ENCODE peak calls at places on chromosome 1, in four cellular contexts. O is stomach, R is ovary, X is K562. C is an unnamed sample.

GRCh38 chr1:23800396-23801337 is at the start of gene GALE:
- DNase-seq in O (peak), R (peak), X (peak), C (peak)

GRCh38 chr1:12447301-12447700 is 170.7 kb downstream of the DHRS3 start:
- DNase-seq in O (no peak), R (no peak), X (no peak), C (no peak)

GRCh38 chr1:19448491-19449439 is 36.6 kb downstream of the CAPZB start:
- DNase-seq in O (no peak), R (no peak), X (no peak), C (peak)

GRCh38 chr1:234592240-234592639 is 17.7 kb downstream of the IRF2BP2 start:
- DNase-seq in O (no peak), R (no peak), X (no peak), C (no peak)

GRCh38 chr1:245332513-245332912 is 177.7 kb downstream of the KIF26B start:
- DNase-seq in O (no peak), R (no peak), X (no peak), C (no peak)

GRCh38 chr1:910881-911721 is 12.6 kb upstream of the SAMD11 start:
- DNase-seq in O (peak), R (peak), X (peak), C (peak)

GRCh38 chr1:116667577-116668105 is at the start of gene IGSF3:
- DNase-seq in O (peak), R (peak), X (peak), C (peak)

GRCh38 chr1:151710187-151710586 is 6.4 kb downstream of the CELF3 start:
- DNase-seq in O (no peak), R (no peak), X (peak), C (no peak)

GRCh38 chr1:84253891-84254290 is 47.6 kb upstream of the SAMD13 start:
- DNase-seq in O (peak), R (no peak), X (no peak), C (peak)

GRCh38 chr1:21490774-21491482 is 18.3 kb upstream of the ALPL start:
- DNase-seq in O (no peak), R (no peak), X (peak), C (no peak)

GRCh38 chr1:192913683-192914082 is 104.8 kb downstream of the RGS2 start:
- DNase-seq in O (no peak), R (peak), X (no peak), C (no peak)

GRCh38 chr1:158039380-158039779 is 45.9 kb downstream of the KIRREL1 start:
- DNase-seq in O (no peak), R (no peak), X (no peak), C (no peak)

GRCh38 chr1:45282346-45282745 is 44.3 kb upstream of the HPDL start:
- DNase-seq in O (no peak), R (no peak), X (no peak), C (no peak)

GRCh38 chr1:11279152-11279551 is 6.2 kb downstream of the UBIAD1 start:
- DNase-seq in O (no peak), R (no peak), X (peak), C (no peak)

GRCh38 chr1:155008015-155008941 is 5.7 kb downstream of the ZBTB7B start:
- DNase-seq in O (no peak), R (no peak), X (peak), C (no peak)

GRCh38 chr1:235455806-235456205 is 48.4 kb downstream of the B3GALNT2 start:
- DNase-seq in O (no peak), R (no peak), X (no peak), C (no peak)

GRCh38 chr1:53145942-53146708 is 3.7 kb upstream of the SLC1A7 start:
- DNase-seq in O (peak), R (peak), X (peak), C (peak)

GRCh38 chr1:232377494-232377770 is 252.5 kb downstream of the SIPA1L2 start:
- DNase-seq in O (no peak), R (no peak), X (no peak), C (peak)

GRCh38 chr1:229440821-229441537 is 7.1 kb upstream of the ACTA1 start:
- DNase-seq in O (no peak), R (no peak), X (no peak), C (no peak)

GRCh38 chr1:248828845-248829244 is 3.1 kb upstream of the SH3BP5L start:
- DNase-seq in O (no peak), R (no peak), X (peak), C (no peak)

GRCh38 chr1:214525535-214526019 is 25.8 kb downstream of the PTPN14 start:
- DNase-seq in O (no peak), R (no peak), X (no peak), C (no peak)

GRCh38 chr1:50978852-50979781 is 9.1 kb downstream of the CDKN2C start:
- DNase-seq in O (no peak), R (no peak), X (peak), C (no peak)

GRCh38 chr1:161725888-161726630 is 4.7 kb downstream of the FCRLB start:
- DNase-seq in O (peak), R (peak), X (peak), C (peak)

GRCh38 chr1:240033406-240033805 is 58.3 kb upstream of the FMN2 start:
- DNase-seq in O (no peak), R (no peak), X (no peak), C (no peak)

GRCh38 chr1:15151377-15151806 is 2.2 kb upstream of the TMEM51 start:
- DNase-seq in O (no peak), R (no peak), X (no peak), C (no peak)

GRCh38 chr1:15148975-15149374 is 4.6 kb upstream of the TMEM51 start:
- DNase-seq in O (no peak), R (no peak), X (no peak), C (no peak)

GRCh38 chr1:15151871-15152270 is 1.7 kb upstream of the TMEM51 start:
- DNase-seq in O (no peak), R (no peak), X (no peak), C (no peak)

GRCh38 chr1:15148475-15148874 is 5.1 kb upstream of the TMEM51 start:
- DNase-seq in O (no peak), R (no peak), X (no peak), C (no peak)

DNA sequence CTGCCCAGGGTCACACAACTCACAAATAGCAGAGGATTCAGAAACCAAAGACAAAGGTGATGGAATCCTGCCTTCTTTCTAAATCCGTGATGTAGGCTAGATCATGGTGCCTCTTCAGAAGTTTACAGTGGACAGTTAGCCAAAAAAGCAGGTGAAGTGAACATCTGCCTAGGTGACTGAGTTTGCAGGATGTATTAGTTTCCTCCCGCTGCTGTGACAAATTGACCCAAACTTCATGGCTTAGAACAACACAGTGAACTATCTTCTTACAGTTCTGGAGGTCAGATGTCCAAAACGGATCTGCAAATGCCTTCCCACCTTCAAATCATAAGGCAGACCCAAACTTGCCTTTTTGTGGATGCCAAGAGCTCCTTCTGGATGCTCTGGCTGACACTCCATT is 3.2 kb upstream of the TMEM51 start:
- DNase-seq in O (no peak), R (no peak), X (no peak), C (no peak)
- TF ChIP-seq CTCF in O (no peak), R (no peak), X (no peak), C (no peak)

GRCh38 chr1:64934115-64934880 is 32.1 kb downstream of the JAK1 start:
- DNase-seq in O (no peak), R (no peak), X (no peak), C (peak)
- TF ChIP-seq EP300 in O (no peak), R (no peak), X (no peak), C (no peak)

GRCh38 chr1:194857413-194857812 is 1671.0 kb upstream of the B3GALT2 start:
- DNase-seq in O (no peak), R (no peak), X (no peak), C (no peak)
- H3K27ac ChIP-seq in O (no peak), R (no peak), X (no peak), C (no peak)

DNA sequence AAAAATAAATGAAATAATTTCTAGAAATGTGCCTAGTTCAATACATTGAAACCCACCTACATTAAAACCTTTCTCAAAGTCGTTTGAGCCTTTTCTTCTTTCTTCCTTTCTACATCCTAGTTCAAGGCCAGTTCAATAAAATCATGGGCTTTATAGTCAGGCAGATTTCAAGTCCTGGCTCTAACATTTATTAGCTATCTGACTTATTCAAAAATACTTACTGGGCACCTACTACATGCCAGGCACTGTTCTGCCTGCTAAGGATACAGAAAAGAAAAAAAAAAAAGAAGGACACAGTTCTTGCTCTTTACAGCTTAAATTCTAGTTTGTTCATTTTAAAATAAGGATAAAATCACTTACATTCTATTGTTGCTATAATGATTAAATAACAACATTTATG is 134.2 kb upstream of the FGGY start:
- DNase-seq in O (no peak), R (no peak), X (no peak), C (no peak)
- TF ChIP-seq CTCF in O (no peak), R (no peak), X (no peak), C (no peak)

DNA sequence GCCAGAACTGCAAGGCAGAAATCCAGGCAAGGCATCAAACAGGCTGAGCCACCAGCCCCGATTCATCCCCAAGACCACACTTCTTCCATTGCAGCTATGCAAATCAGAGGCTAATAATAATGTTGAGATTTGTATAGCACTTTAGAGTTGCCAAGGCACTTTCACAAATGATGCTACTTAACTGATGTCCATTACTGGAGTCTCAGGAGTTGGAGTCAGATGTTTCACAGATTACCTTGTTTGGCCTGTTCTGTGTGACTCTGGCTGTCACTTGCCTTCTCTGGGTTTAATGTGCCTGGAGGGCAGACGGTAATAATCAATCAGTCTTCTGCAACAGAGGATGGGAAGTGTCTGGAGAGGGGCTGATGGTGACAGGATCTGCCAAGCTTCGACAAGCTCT is 40.8 kb upstream of the MPZL1 start:
- DNase-seq in O (no peak), R (no peak), X (no peak), C (no peak)
- TF ChIP-seq EP300 in O (no peak), R (no peak), X (no peak), C (no peak)

C was measured in sigmoid colon.